ENCODE peak calls at places on chromosomes 16 and 17, in seven cellular contexts. Y is lung; F is WERI-Rb-1; U is HEK293T; T is stimulated activated CD8-positive, alpha-beta memory T cell treated with anti-CD3 and anti-CD28 coated beads, Interleukin-7, amount 100 ng/mL, for 48 hours; E is activated T-helper 9 cell treated with anti-CD3 and anti-CD28 coated beads, Interleukin-2, amount 50 U/mL, for 16 hours; V is effector CD4-positive, alpha-beta T cell. X is an unnamed sample.

GRCh38 chr16:31135535-31136286 is at the start of gene PRSS8:
- DNase-seq in T (no peak), F (peak), U (no peak), V (no peak), Y (peak), E (no peak), X (no peak)

GRCh38 chr17:56141046-56141839 is 12.0 kb upstream of the ANKFN1 start:
- DNase-seq in V (no peak), F (no peak), Y (no peak), U (no peak), T (no peak), E (no peak), X (no peak)

GRCh38 chr16:88437367-88437964 is 15.6 kb upstream of the ZFPM1 start:
- DNase-seq in U (peak), T (peak), E (peak), Y (peak), F (peak), V (peak), X (no peak)

GRCh38 chr17:72349011-72349410 is 228.2 kb downstream of the SOX9 start:
- DNase-seq in T (no peak), F (no peak), Y (no peak), E (no peak), U (no peak), V (no peak), X (no peak)

GRCh38 chr16:85563515-85564276 is 49.4 kb upstream of the GSE1 start:
- DNase-seq in Y (peak), E (no peak), V (no peak), F (no peak), U (no peak), T (no peak), X (no peak)

GRCh38 chr16:59047114-59047513 is 313.0 kb upstream of the GOT2 start:
- DNase-seq in F (no peak), T (no peak), U (no peak), E (no peak), Y (no peak), V (no peak), X (no peak)

GRCh38 chr16:3256876-3257465 is 538 bp upstream of the MEFV start:
- DNase-seq in U (no peak), Y (no peak), T (no peak), E (no peak), V (no peak), F (no peak), X (no peak)

GRCh38 chr17:6075050-6075449 is 4.9 kb downstream of the WSCD1 start:
- DNase-seq in Y (no peak), E (no peak), U (no peak), V (no peak), F (no peak), T (no peak), X (no peak)

GRCh38 chr17:58783380-58783779 is 27.7 kb downstream of the PPM1E start:
- DNase-seq in U (no peak), T (no peak), Y (no peak), V (no peak), F (no peak), E (no peak), X (no peak)

GRCh38 chr17:10429416-10430045 is 7.8 kb upstream of the MYH8 start:
- DNase-seq in T (no peak), F (no peak), V (no peak), U (no peak), Y (no peak), E (no peak), X (no peak)

GRCh38 chr17:5757306-5757907 is 173.1 kb upstream of the NLRP1 start:
- DNase-seq in F (no peak), U (no peak), E (no peak), T (no peak), Y (no peak), V (no peak), X (no peak)

GRCh38 chr17:1203111-1203966 is 23.6 kb upstream of the ABR start:
- DNase-seq in E (peak), F (peak), V (peak), Y (peak), T (peak), U (peak), X (no peak)

GRCh38 chr16:2025878-2026460 is 733 bp upstream of the NHERF2 start:
- DNase-seq in E (no peak), V (no peak), F (no peak), Y (no peak), U (no peak), T (no peak), X (no peak)

GRCh38 chr17:41131979-41132378 is 8.0 kb upstream of the KRTAP4-12 start:
- DNase-seq in Y (no peak), E (no peak), F (no peak), U (no peak), T (no peak), V (no peak), X (no peak)

GRCh38 chr17:7592422-7593021 is 2.6 kb upstream of the SOX15 start:
- DNase-seq in F (no peak), U (no peak), Y (no peak), V (no peak), T (no peak), E (no peak), X (no peak)